ENCODE peak calls at places on chromosomes 11 and 22, in six cellular contexts. H is HCT116, K is HepG2, S is GM12878, A is H1, T is K562. Y is an unnamed sample.

GRCh38 chr11:25927391-25927790 is 404.5 kb upstream of the ANO3 start:
- DNase-seq in S (no peak), K (no peak), H (no peak), T (no peak), A (no peak), Y (no peak)

GRCh38 chr11:61912530-61912898 is 4.9 kb downstream of the RAB3IL1 start:
- DNase-seq in K (no peak), S (no peak), H (no peak), A (no peak), T (no peak), Y (no peak)

GRCh38 chr11:84906995-84907394 is 720.1 kb downstream of the DLG2 start:
- DNase-seq in A (no peak), H (no peak), S (no peak), T (no peak), K (no peak), Y (no peak)

GRCh38 chr11:35257287-35257686 is 118.3 kb downstream of the CD44 start:
- DNase-seq in T (no peak), A (no peak), K (no peak), S (peak), H (no peak), Y (no peak)

GRCh38 chr11:13339196-13340153 is 61.9 kb downstream of the BMAL1 start:
- DNase-seq in S (no peak), H (no peak), K (no peak), T (peak), A (no peak), Y (no peak)

GRCh38 chr11:127619946-127620345 is 619.4 kb upstream of the KIRREL3 start:
- DNase-seq in T (no peak), S (no peak), H (no peak), K (no peak), A (no peak), Y (no peak)

GRCh38 chr11:125141686-125142535 is 22.6 kb upstream of the PKNOX2 start:
- DNase-seq in A (no peak), S (no peak), T (peak), K (no peak), H (no peak), Y (peak)

GRCh38 chr22:39317084-39317755 is 2.2 kb downstream of the RPL3 start:
- DNase-seq in S (no peak), K (no peak), T (no peak), A (no peak), H (no peak), Y (no peak)

GRCh38 chr11:103773537-103773936 is 262.9 kb upstream of the DDI1 start:
- DNase-seq in T (no peak), A (no peak), H (no peak), K (no peak), S (no peak), Y (no peak)

GRCh38 chr11:38952698-38953097 is 2354.7 kb upstream of the RAG2 start:
- DNase-seq in H (no peak), S (no peak), K (no peak), A (no peak), T (no peak), Y (no peak)

GRCh38 chr11:78708388-78708787 is 133.7 kb upstream of the NARS2 start:
- DNase-seq in A (no peak), S (no peak), K (no peak), T (no peak), H (no peak), Y (peak)

GRCh38 chr11:77147668-77148321 is 19.7 kb downstream of the MYO7A start:
- DNase-seq in T (peak), S (no peak), K (no peak), A (peak), H (no peak), Y (no peak)

GRCh38 chr11:19243601-19244000 is 2.9 kb upstream of the E2F8 start:
- DNase-seq in T (no peak), A (no peak), S (no peak), H (no peak), K (no peak), Y (no peak)

GRCh38 chr11:75346912-75347647 is 4.4 kb downstream of the ARRB1 start:
- DNase-seq in K (no peak), T (no peak), S (no peak), H (no peak), A (no peak), Y (no peak)

GRCh38 chr11:28606930-28607329 is 498.7 kb downstream of the METTL15 start:
- DNase-seq in T (no peak), A (no peak), S (no peak), K (no peak), H (no peak), Y (no peak)

GRCh38 chr11:115161876-115162275 is 342.3 kb downstream of the CADM1 start:
- DNase-seq in T (no peak), H (no peak), S (no peak), K (no peak), A (no peak), Y (no peak)

GRCh38 chr11:118846181-118846946 is 37.3 kb upstream of the CXCR5 start:
- DNase-seq in A (no peak), T (peak), K (no peak), H (no peak), S (no peak), Y (peak)

GRCh38 chr11:79119491-79120284 is 321.1 kb downstream of the TENM4 start:
- DNase-seq in T (no peak), H (no peak), K (no peak), S (no peak), A (no peak), Y (no peak)

GRCh38 chr22:19011075-19011474 is 75.0 kb upstream of the PRODH start:
- DNase-seq in K (no peak), H (no peak), S (no peak), T (no peak), A (no peak), Y (no peak)

GRCh38 chr11:76788661-76789442 is 5.7 kb downstream of the TSKU start:
- DNase-seq in K (peak), T (no peak), A (no peak), H (peak), S (no peak), Y (no peak)

GRCh38 chr11:3849297-3849874 is 6.1 kb upstream of the STIM1 start:
- DNase-seq in S (no peak), A (no peak), K (peak), H (no peak), T (peak), Y (no peak)

GRCh38 chr11:109971184-109971523 is 122.0 kb upstream of the ZC3H12C start:
- DNase-seq in T (no peak), A (no peak), K (no peak), H (no peak), S (no peak), Y (no peak)

GRCh38 chr11:36534276-36534675 is 24.2 kb upstream of the TRAF6 start:
- DNase-seq in S (no peak), T (no peak), A (no peak), H (no peak), K (no peak), Y (no peak)

GRCh38 chr11:78039919-78040671 is 17.0 kb upstream of the KCTD14 start:
- DNase-seq in K (peak), H (no peak), T (peak), A (no peak), S (no peak), Y (no peak)

GRCh38 chr11:35390737-35391682 is 28.3 kb downstream of the SLC1A2 start:
- DNase-seq in H (no peak), T (no peak), S (peak), A (no peak), K (peak), Y (no peak)

GRCh38 chr11:93032580-93032979 is 63.1 kb downstream of the MTNR1B start:
- DNase-seq in K (no peak), H (no peak), T (no peak), S (no peak), A (no peak), Y (no peak)

GRCh38 chr22:23692598-23693291 is 1.9 kb downstream of the RGL4 start:
- DNase-seq in S (no peak), H (no peak), A (no peak), K (no peak), T (peak), Y (no peak)

GRCh38 chr11:5597953-5598352 is 1.5 kb downstream of the TRIM6 start:
- DNase-seq in H (no peak), S (no peak), T (no peak), A (no peak), K (no peak), Y (no peak)

GRCh38 chr22:19046719-19047609 is 75.2 kb downstream of the DGCR2 start:
- DNase-seq in A (no peak), S (no peak), T (no peak), K (no peak), H (no peak), Y (no peak)

GRCh38 chr11:130612291-130612802 is 163.9 kb downstream of the ADAMTS15 start:
- DNase-seq in K (no peak), A (no peak), H (no peak), T (no peak), S (no peak), Y (no peak)

GRCh38 chr11:14029971-14030531 is 67.5 kb downstream of the SPON1 start:
- DNase-seq in A (no peak), H (no peak), S (no peak), K (no peak), T (no peak), Y (no peak)

GRCh38 chr11:1150769-1151365 is 6.9 kb upstream of the MUC5AC start:
- DNase-seq in K (no peak), S (no peak), T (no peak), H (no peak), A (no peak), Y (no peak)

GRCh38 chr11:90774727-90775572 is 552.1 kb upstream of the CHORDC1 start:
- DNase-seq in T (no peak), K (no peak), H (no peak), A (peak), S (no peak), Y (peak)

GRCh38 chr11:100512475-100512874 is 174.6 kb upstream of the ARHGAP42 start:
- DNase-seq in K (no peak), T (no peak), A (no peak), S (no peak), H (no peak), Y (no peak)
- TF ChIP-seq ZNF274 in K (no peak), T (no peak), A (no peak), S (no peak), H (no peak), Y (no peak)

GRCh38 chr11:66505276-66505816 is 5.1 kb upstream of the BBS1 start:
- DNase-seq in K (no peak), H (no peak), T (no peak), A (no peak), S (no peak), Y (no peak)

GRCh38 chr11:66510271-66510989 is at the start of gene BBS1:
- DNase-seq in K (peak), S (peak), H (peak), T (peak), A (peak), Y (peak)

GRCh38 chr11:66509131-66509561 is 1.3 kb upstream of the BBS1 start:
- DNase-seq in K (peak), A (no peak), T (no peak), S (no peak), H (no peak), Y (no peak)

GRCh38 chr11:66510990-66511339 is 530 bp downstream of the BBS1 start:
- DNase-seq in H (no peak), S (no peak), A (no peak), T (no peak), K (no peak), Y (no peak)
- TF ChIP-seq YY1 in H (no peak), S (no peak), A (no peak), T (no peak), K (no peak), Y (no peak)

GRCh38 chr22:42300286-42301071 is 30.0 kb upstream of the TCF20 start:
- DNase-seq in S (no peak), T (peak), K (no peak), H (no peak), A (no peak), Y (no peak)
- TF ChIP-seq ZNF274 in S (no peak), T (no peak), K (no peak), H (no peak), A (no peak), Y (no peak)

DNA sequence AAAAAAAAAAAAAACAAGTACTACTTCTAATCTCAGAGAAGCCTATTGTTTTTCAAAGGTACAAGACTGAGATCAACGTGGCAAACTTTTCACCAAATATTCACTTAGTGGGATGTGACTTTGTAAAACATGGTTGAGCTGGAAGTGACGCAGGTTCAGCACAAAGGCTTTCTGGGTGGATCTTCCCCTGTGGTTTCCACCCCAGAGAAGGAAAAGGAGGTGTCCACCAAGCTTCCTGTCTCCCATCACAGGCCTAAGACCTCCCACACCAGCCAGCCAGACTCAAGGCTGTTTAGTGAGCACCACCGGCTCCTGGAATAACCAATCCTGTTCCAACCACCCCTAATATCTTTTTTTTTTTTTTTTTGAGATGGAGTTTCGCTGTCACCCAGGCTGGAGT is 5.7 kb downstream of the TMEM184B start:
- DNase-seq in H (no peak), S (no peak), A (no peak), T (peak), K (no peak), Y (no peak)
- TF ChIP-seq YY1 in H (no peak), S (no peak), A (no peak), T (no peak), K (no peak), Y (no peak)

DNA sequence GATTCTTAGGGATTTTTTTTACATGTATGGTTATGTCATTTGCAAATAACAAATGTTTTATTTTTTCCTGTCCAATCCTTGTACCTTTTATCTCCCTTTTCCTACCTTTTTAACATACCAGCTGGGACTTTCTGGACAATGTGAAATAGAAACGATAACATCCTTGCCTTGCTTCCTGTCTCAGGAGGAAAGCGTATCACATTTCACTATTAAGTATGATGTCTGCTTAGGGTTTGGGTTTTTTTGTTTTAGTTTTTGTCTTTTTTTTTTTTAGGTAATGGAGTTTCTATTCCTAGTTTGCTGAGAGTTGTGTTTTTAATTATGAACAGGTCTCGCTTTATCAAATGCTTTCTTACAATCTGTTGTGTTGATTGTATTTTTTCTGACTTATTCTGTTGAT is 64.1 kb upstream of the KCNQ1OT1 start:
- DNase-seq in K (no peak), A (no peak), S (no peak), H (no peak), T (no peak), Y (no peak)
- TF ChIP-seq ZNF274 in K (no peak), A (no peak), S (no peak), H (no peak), T (no peak), Y (no peak)

GRCh38 chr11:12259956-12260355 is 117.4 kb upstream of the PARVA start:
- DNase-seq in K (no peak), T (no peak), H (no peak), A (no peak), S (no peak), Y (no peak)
- TF ChIP-seq YY1 in K (no peak), T (no peak), H (no peak), A (no peak), S (no peak), Y (no peak)

GRCh38 chr11:44226945-44227344 is 83.0 kb downstream of the ALX4 start:
- DNase-seq in K (no peak), S (no peak), A (no peak), T (no peak), H (no peak), Y (no peak)

GRCh38 chr11:44224867-44225501 is 85.0 kb downstream of the ALX4 start:
- DNase-seq in T (no peak), K (no peak), S (no peak), H (no peak), A (no peak), Y (no peak)

GRCh38 chr11:44229003-44229570 is 80.9 kb downstream of the ALX4 start:
- DNase-seq in K (no peak), H (no peak), T (no peak), S (no peak), A (no peak), Y (no peak)

GRCh38 chr11:44226472-44226871 is 83.5 kb downstream of the ALX4 start:
- DNase-seq in K (no peak), H (no peak), S (no peak), T (no peak), A (no peak), Y (no peak)

GRCh38 chr11:44229664-44230063 is 80.3 kb downstream of the ALX4 start:
- DNase-seq in S (no peak), K (no peak), H (no peak), T (no peak), A (no peak), Y (no peak)
- TF ChIP-seq ZNF274 in S (no peak), K (no peak), H (no peak), T (no peak), A (no peak), Y (no peak)

GRCh38 chr11:33063326-33063775 is 24.0 kb downstream of the TCP11L1 start:
- DNase-seq in A (no peak), S (peak), T (no peak), K (no peak), H (no peak), Y (no peak)

GRCh38 chr11:33060271-33060670 is 20.9 kb downstream of the TCP11L1 start:
- DNase-seq in K (no peak), S (no peak), A (no peak), H (no peak), T (no peak), Y (no peak)

GRCh38 chr11:33062137-33062536 is 22.8 kb downstream of the TCP11L1 start:
- DNase-seq in S (no peak), K (no peak), A (no peak), T (no peak), H (no peak), Y (no peak)

GRCh38 chr11:33055361-33055760 is 16.0 kb downstream of the TCP11L1 start:
- DNase-seq in H (no peak), A (no peak), T (no peak), S (no peak), K (no peak), Y (no peak)

DNA sequence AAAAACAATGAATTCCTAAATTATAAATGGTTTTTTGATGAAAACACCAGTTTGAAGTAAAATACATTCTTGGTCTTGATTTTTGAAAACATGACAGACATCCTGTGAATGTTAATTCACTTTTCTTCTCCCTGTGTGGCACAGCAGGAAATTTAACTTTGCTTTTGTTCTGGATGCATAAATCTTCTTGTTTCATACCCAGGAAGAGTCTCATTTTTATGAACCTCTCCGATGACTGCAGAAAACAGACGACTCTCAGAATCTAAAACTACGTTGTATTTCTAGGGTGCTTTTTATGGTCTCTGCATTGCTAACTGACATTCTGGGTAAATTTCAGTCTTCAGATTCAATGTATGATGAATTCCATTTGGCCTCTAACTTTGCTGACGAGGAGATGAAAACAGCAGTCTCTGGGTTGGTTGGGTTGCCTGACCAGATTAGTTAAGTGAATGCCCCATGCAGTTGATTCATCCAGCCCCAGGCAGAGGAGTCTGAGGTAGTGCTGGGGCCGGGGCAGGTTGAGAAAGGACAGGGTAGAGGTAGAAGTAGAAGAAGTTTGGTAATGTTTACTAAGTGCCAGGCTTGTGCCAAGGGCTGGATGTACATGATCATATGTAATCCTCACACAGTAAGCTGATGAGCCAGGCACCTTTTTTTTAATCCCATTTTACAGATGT is 20.1 kb downstream of the TCP11L1 start:
- DNase-seq in A (no peak), K (no peak), S (no peak), H (no peak), T (no peak), Y (no peak)
- TF ChIP-seq YY1 in A (no peak), K (no peak), S (no peak), H (no peak), T (no peak), Y (no peak)

DNA sequence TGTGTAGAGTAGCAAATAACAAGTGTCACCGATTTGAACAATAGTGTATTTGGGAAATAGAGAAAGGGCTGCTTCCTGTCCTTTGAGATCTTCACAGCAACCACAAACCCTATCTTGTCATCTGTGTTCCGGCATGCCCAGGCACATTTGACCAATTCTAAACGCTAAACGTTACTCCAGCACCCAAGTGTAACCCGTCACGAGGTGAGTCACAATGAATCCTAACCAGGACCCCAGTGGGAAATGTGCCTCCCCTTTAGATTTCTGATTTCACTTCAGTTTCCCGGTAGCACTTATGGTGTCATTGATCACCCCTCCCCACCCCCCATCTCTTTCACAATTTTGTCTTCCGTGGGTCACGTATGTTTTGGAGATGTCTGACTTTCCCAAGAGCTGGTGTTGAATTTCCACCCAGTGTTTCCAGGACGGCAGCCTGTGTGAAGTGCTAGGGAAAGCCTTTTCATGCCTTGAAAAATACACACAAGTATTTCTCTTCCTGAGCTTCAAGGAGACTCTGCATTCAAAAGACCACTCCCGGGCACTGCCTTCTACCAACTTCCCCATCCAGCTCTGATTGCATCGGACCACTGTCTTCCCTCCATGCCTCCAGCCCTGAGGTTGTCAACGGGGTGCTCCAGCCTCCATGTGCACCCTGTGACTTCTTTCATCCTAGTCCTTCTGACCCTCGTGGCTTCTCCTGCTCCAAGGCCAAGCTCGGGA is 10.5 kb upstream of the C11orf24 start:
- DNase-seq in H (no peak), K (no peak), S (peak), T (peak), A (no peak), Y (no peak)
- TF ChIP-seq ZNF274 in H (no peak), K (no peak), S (no peak), T (no peak), A (no peak), Y (no peak)

Y was measured in NT2/D1.